ENCODE peak calls at places on chromosomes 5 and 9, in seven cellular contexts. Q is DND-41; S is Karpas-422; R is activated naive CD4-positive, alpha-beta T cell treated with anti-CD3 and anti-CD28 coated beads, Interleukin-2, amount 50 U/mL, for 16 hours; A is endothelial cell of umbilical vein; F is stimulated activated CD8-positive, alpha-beta memory T cell treated with anti-CD3 and anti-CD28 coated beads, Interleukin-2, amount 100 ng/mL, for 48 hours; N is SW480. V is an unnamed sample.

GRCh38 chr9:32398207-32398606 is 13.8 kb downstream of the ACO1 start:
- DNase-seq in Q (no peak), S (no peak), R (no peak), A (no peak), F (no peak), N (no peak), V (no peak)

GRCh38 chr5:132427285-132428146 is 58.0 kb downstream of the SLC22A5 start:
- DNase-seq in Q (peak), S (peak), R (peak), A (no peak), F (no peak), N (peak), V (no peak)

GRCh38 chr9:123451011-123451410 is 95.0 kb downstream of the CRB2 start:
- DNase-seq in Q (no peak), S (no peak), R (no peak), A (no peak), F (no peak), N (no peak), V (no peak)

GRCh38 chr9:34540826-34541225 is 18.0 kb upstream of the ENHO start:
- DNase-seq in Q (no peak), S (no peak), R (no peak), A (peak), F (no peak), N (peak), V (no peak)

GRCh38 chr9:125705893-125706292 is 1.1 kb downstream of the MAPKAP1 start:
- DNase-seq in Q (no peak), S (no peak), R (no peak), A (no peak), F (no peak), N (no peak), V (no peak)

GRCh38 chr5:124176692-124177091 is 569.7 kb downstream of the ZNF608 start:
- DNase-seq in Q (no peak), S (peak), R (no peak), A (no peak), F (no peak), N (no peak), V (no peak)

GRCh38 chr5:158676642-158677489 is 422.9 kb downstream of the EBF1 start:
- DNase-seq in Q (peak), S (no peak), R (no peak), A (no peak), F (no peak), N (no peak), V (no peak)

GRCh38 chr5:150358261-150359095 is 981 bp downstream of the TCOF1 start:
- DNase-seq in Q (no peak), S (peak), R (no peak), A (peak), F (no peak), N (peak), V (no peak)

GRCh38 chr5:96220610-96221390 is 212.2 kb downstream of the PCSK1 start:
- DNase-seq in Q (no peak), S (no peak), R (no peak), A (no peak), F (no peak), N (no peak), V (no peak)

GRCh38 chr5:171342362-171343111 is 33.5 kb downstream of the TLX3 start:
- DNase-seq in Q (peak), S (peak), R (no peak), A (peak), F (no peak), N (peak), V (no peak)

GRCh38 chr5:161372682-161373344 is 173.7 kb downstream of the GABRB2 start:
- DNase-seq in Q (no peak), S (no peak), R (no peak), A (no peak), F (no peak), N (no peak), V (no peak)

GRCh38 chr9:70601000-70601929 is 186.8 kb upstream of the KLF9 start:
- DNase-seq in Q (no peak), S (no peak), R (no peak), A (peak), F (no peak), N (peak), V (no peak)

GRCh38 chr5:154753792-154754191 is 1.4 kb upstream of the LARP1 start:
- DNase-seq in Q (no peak), S (peak), R (no peak), A (peak), F (no peak), N (peak), V (no peak)

GRCh38 chr5:122170630-122171029 is 41.3 kb downstream of the ZNF474 start:
- DNase-seq in Q (no peak), S (no peak), R (no peak), A (peak), F (no peak), N (no peak), V (no peak)

GRCh38 chr5:153066281-153066680 is 424.2 kb upstream of the GRIA1 start:
- DNase-seq in Q (no peak), S (no peak), R (no peak), A (no peak), F (no peak), N (no peak), V (no peak)

GRCh38 chr9:95438958-95439357 is 77.8 kb downstream of the PTCH1 start:
- DNase-seq in Q (no peak), S (no peak), R (no peak), A (no peak), F (no peak), N (no peak), V (no peak)

GRCh38 chr5:125410501-125411162 is 664.2 kb upstream of the ZNF608 start:
- DNase-seq in Q (no peak), S (no peak), R (no peak), A (peak), F (no peak), N (no peak), V (no peak)

GRCh38 chr9:98142925-98143481 is 24.0 kb upstream of the TRIM14 start:
- DNase-seq in Q (no peak), S (no peak), R (no peak), A (no peak), F (no peak), N (no peak), V (no peak)

V was measured in activated gamma-delta T cell.